ENCODE peak calls at places on chromosomes 1 and 21, in four cellular contexts. One of them, this sample, is unnamed.

GRCh38 chr1:59565611-59566410 is 248.9 kb upstream of the HOOK1 start:
- DNase-seq in body of pancreas: no peak
- DNase-seq in tibial nerve: no peak
- DNase-seq in A549: no peak
- DNase-seq in this sample: no peak

GRCh38 chr21:42833439-42833815 is 45.9 kb downstream of the WDR4 start:
- DNase-seq in A549: peak; percentile 61
- DNase-seq in tibial nerve: no peak
- DNase-seq in body of pancreas: no peak
- DNase-seq in this sample: no peak

GRCh38 chr1:183652107-183652506 is 1.0 kb downstream of the APOBEC4 start:
- DNase-seq in A549: no peak
- DNase-seq in tibial nerve: no peak
- DNase-seq in body of pancreas: no peak
- DNase-seq in this sample: no peak

GRCh38 chr1:230332429-230333088 is 93.6 kb downstream of the PGBD5 start:
- DNase-seq in A549: no peak
- DNase-seq in tibial nerve: no peak
- DNase-seq in body of pancreas: no peak
- DNase-seq in this sample: no peak

GRCh38 chr1:225691377-225691776 is 38.5 kb upstream of the ENAH start:
- DNase-seq in A549: peak; percentile 59
- DNase-seq in body of pancreas: peak; percentile 51
- DNase-seq in tibial nerve: no peak
- DNase-seq in this sample: no peak

GRCh38 chr1:244431166-244431565 is 20.5 kb downstream of the ADSS2 start:
- DNase-seq in A549: no peak
- DNase-seq in tibial nerve: no peak
- DNase-seq in body of pancreas: no peak
- DNase-seq in this sample: no peak

GRCh38 chr1:22739648-22740385 is 29.2 kb downstream of the EPHB2 start:
- DNase-seq in A549: peak; percentile 77
- DNase-seq in body of pancreas: no peak
- DNase-seq in tibial nerve: peak; percentile 31
- DNase-seq in this sample: peak; percentile 40

GRCh38 chr1:74689800-74690696 is 16.5 kb upstream of the ERICH3 start:
- DNase-seq in tibial nerve: no peak
- DNase-seq in A549: peak; percentile 42
- DNase-seq in body of pancreas: peak; percentile 54
- DNase-seq in this sample: peak; percentile 35

GRCh38 chr1:32014199-32014936 is 700 bp downstream of the KHDRBS1 start:
- DNase-seq in body of pancreas: peak; percentile 44
- DNase-seq in tibial nerve: peak; percentile 19
- DNase-seq in A549: peak; percentile 30
- DNase-seq in this sample: peak; percentile 51

DNA sequence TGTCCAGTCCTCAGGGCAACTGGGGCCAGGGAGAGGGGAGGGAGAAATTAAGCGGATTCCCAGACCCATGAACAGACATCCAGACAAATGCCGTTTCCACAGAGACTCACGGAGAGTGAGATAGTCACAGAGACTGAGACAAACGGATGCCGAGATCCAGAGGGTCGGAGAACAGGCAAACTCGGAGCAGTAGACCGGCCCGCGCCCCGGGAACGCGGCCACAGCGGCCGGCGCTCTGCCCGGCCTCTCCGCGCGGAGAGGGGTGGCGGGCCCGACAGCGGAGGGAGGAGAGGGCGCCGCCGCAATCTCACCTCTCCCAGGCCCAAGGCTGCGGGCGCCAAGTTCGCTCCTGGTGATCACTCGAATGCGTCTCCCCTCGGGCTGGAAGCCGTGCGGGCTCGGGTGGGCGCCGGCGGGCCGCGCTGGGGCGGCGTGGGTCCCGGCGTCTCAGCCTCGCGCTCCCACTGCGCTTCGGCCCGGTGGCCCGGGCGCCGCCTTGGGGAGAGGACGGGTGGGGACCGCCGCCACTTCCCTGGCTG is 796 bp upstream of the FOXD2 start:
- DNase-seq in tibial nerve: no peak
- DNase-seq in body of pancreas: peak; percentile 30
- DNase-seq in A549: peak; percentile 21
- DNase-seq in this sample: no peak
- TF ChIP-seq CTCF in tibial nerve: no peak
- TF ChIP-seq CTCF in body of pancreas: no peak
- TF ChIP-seq CTCF in A549: no peak
- TF ChIP-seq CTCF in this sample: no peak

GRCh38 chr1:84479998-84480397 is 932 bp downstream of the RPF1 start:
- DNase-seq in tibial nerve: no peak
- DNase-seq in A549: no peak
- DNase-seq in body of pancreas: no peak
- DNase-seq in this sample: no peak

GRCh38 chr1:84480658-84481057 is 1.6 kb downstream of the RPF1 start:
- DNase-seq in tibial nerve: no peak
- DNase-seq in body of pancreas: no peak
- DNase-seq in A549: no peak
- DNase-seq in this sample: no peak

GRCh38 chr1:84481317-84481716 is 2.3 kb downstream of the RPF1 start:
- DNase-seq in A549: no peak
- DNase-seq in tibial nerve: no peak
- DNase-seq in body of pancreas: no peak
- DNase-seq in this sample: no peak

GRCh38 chr1:84476225-84476624 is 2.8 kb upstream of the RPF1 start:
- DNase-seq in body of pancreas: no peak
- DNase-seq in A549: no peak
- DNase-seq in tibial nerve: no peak
- DNase-seq in this sample: no peak

GRCh38 chr1:84478876-84479868 is at the start of gene RPF1:
- DNase-seq in body of pancreas: peak; percentile 65
- DNase-seq in tibial nerve: peak; percentile 20
- DNase-seq in A549: peak; percentile 80
- DNase-seq in this sample: peak; percentile 71
- TF ChIP-seq POLR2A in body of pancreas: no peak
- TF ChIP-seq POLR2A in tibial nerve: peak; percentile 61
- TF ChIP-seq POLR2A in A549: peak; percentile 60
- TF ChIP-seq POLR2A in this sample: no peak

DNA sequence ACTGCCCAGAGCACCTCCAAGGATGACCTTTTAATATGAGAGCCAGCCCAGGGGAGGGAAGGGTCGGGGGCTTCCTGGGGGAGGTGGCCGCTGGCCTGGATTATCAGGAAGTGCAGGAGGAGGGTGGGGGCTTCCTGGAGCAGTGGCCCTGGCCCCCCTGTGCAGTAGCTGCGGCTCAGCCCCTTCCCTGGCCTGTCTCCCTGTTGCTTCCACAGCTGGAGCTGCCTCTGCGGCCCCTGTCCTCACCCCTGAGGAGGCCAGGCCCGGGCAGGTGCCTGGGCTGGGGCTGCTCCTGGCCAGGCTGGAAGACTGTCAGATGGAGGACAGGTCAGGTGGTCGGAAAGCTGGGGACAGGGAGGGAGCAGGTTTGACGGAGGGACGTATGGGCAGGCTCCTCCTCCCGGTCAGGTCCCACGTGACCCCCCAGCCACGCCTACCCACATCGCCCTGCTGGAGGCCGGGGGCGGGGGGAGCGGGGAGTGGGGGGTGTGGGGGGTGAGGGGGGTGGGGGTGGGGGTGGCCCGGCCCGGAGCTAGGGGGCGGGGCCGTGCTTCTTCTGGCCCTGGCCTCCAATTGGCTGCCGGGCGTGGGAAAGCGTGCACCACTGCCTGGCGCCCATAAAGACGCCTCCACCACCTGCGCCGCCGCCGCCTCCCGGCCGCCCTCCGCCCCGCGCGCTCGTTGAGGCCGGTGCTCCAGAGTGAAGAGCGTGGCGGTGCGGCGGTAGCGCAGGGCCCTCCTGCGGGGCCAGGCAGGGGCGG is 10.2 kb upstream of the TNFRSF14 start:
- DNase-seq in A549: peak; percentile 89
- DNase-seq in tibial nerve: peak; percentile 78
- DNase-seq in body of pancreas: peak; percentile 91
- DNase-seq in this sample: peak; percentile 91
- H3K4me1 ChIP-seq in A549: peaks cover 37% of the 10 kb centered on the region
- H3K4me1 ChIP-seq in tibial nerve: no peaks in the 10 kb centered on the region
- H3K4me1 ChIP-seq in body of pancreas: peaks cover 49% of the 10 kb centered on the region
- H3K4me1 ChIP-seq in this sample: peaks cover 27% of the 10 kb centered on the region

GRCh38 chr1:219150913-219151312 is 22.8 kb upstream of the LYPLAL1 start:
- DNase-seq in tibial nerve: no peak
- DNase-seq in body of pancreas: no peak
- DNase-seq in A549: no peak
- DNase-seq in this sample: no peak

GRCh38 chr1:219153741-219154140 is 19.9 kb upstream of the LYPLAL1 start:
- DNase-seq in body of pancreas: no peak
- DNase-seq in tibial nerve: no peak
- DNase-seq in A549: no peak
- DNase-seq in this sample: no peak

GRCh38 chr1:219149185-219149584 is 24.5 kb upstream of the LYPLAL1 start:
- DNase-seq in A549: no peak
- DNase-seq in body of pancreas: no peak
- DNase-seq in tibial nerve: no peak
- DNase-seq in this sample: no peak

GRCh38 chr1:219152759-219153158 is 20.9 kb upstream of the LYPLAL1 start:
- DNase-seq in A549: no peak
- DNase-seq in tibial nerve: no peak
- DNase-seq in body of pancreas: no peak
- DNase-seq in this sample: no peak

GRCh38 chr1:219151467-219151866 is 22.2 kb upstream of the LYPLAL1 start:
- DNase-seq in tibial nerve: no peak
- DNase-seq in A549: no peak
- DNase-seq in body of pancreas: no peak
- DNase-seq in this sample: no peak
- TF ChIP-seq CTCF in tibial nerve: no peak
- TF ChIP-seq CTCF in A549: no peak
- TF ChIP-seq CTCF in body of pancreas: no peak
- TF ChIP-seq CTCF in this sample: no peak

GRCh38 chr1:150550222-150551048 is 1.2 kb downstream of the ADAMTSL4 start:
- DNase-seq in body of pancreas: no peak
- DNase-seq in tibial nerve: no peak
- DNase-seq in A549: no peak
- DNase-seq in this sample: no peak
- TF ChIP-seq POLR2A in body of pancreas: no peak
- TF ChIP-seq POLR2A in tibial nerve: no peak
- TF ChIP-seq POLR2A in A549: no peak
- TF ChIP-seq POLR2A in this sample: no peak

DNA sequence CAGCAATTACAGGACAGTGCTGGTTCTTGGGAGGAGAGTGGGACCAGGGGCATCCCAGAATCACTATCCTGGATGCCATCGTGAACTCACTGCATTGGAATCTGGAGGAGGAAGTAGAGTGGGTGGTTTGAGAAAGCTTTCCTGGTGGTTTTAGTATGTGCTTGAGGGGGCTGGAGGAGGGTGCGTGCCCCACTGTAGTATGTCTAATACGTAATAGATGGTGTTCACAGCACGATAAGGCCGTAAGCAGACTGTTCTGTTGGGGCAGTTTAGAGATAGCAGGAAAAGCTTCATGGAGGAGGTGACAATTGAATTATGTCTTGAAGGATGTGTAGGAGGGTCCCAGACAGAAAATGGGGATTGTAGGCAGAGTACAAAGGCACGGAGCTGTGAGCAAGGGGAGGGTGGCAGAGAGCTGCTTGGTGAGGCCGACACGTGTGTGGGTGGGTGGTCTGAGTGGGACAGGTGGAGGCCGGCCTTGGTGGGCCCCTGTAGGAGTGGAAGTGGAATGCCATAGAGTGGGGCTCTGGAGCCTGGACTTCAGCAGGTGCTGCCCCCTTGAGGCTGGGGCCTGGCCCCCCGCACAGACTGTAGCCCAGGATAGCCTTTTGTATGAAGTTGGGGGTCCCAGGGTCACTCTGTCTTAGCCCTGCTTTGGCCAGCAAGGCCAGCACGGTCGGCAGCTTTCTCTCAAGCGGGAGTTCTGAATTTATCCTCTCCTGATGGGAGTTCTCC is 37.0 kb downstream of the IL6R start:
- DNase-seq in tibial nerve: no peak
- DNase-seq in body of pancreas: no peak
- DNase-seq in A549: no peak
- DNase-seq in this sample: no peak
- H3K4me1 ChIP-seq in tibial nerve: no peaks in the 10 kb centered on the region
- H3K4me1 ChIP-seq in body of pancreas: peaks cover 8% of the 10 kb centered on the region
- H3K4me1 ChIP-seq in A549: peaks cover 33% of the 10 kb centered on the region
- H3K4me1 ChIP-seq in this sample: no peaks in the 10 kb centered on the region

GRCh38 chr21:23585419-23585818 is 2021.9 kb downstream of the MRPL39 start:
- DNase-seq in A549: no peak
- DNase-seq in body of pancreas: no peak
- DNase-seq in tibial nerve: no peak
- DNase-seq in this sample: no peak
- TF ChIP-seq CTCF in A549: no peak
- TF ChIP-seq CTCF in body of pancreas: no peak
- TF ChIP-seq CTCF in tibial nerve: no peak
- TF ChIP-seq CTCF in this sample: no peak

GRCh38 chr1:150363426-150364230 is at the start of gene RPRD2:
- DNase-seq in A549: peak; percentile 100
- DNase-seq in tibial nerve: peak; percentile 98
- DNase-seq in body of pancreas: peak; percentile 99
- DNase-seq in this sample: peak; percentile 100
- TF ChIP-seq POLR2A in A549: peak; percentile 90
- TF ChIP-seq POLR2A in tibial nerve: peak; percentile 84
- TF ChIP-seq POLR2A in body of pancreas: peak; percentile 59
- TF ChIP-seq POLR2A in this sample: peak; percentile 81

GRCh38 chr1:8360493-8361197 is 42.7 kb downstream of the SLC45A1 start:
- DNase-seq in A549: no peak
- DNase-seq in body of pancreas: no peak
- DNase-seq in tibial nerve: no peak
- DNase-seq in this sample: peak; percentile 1
- H3K4me1 ChIP-seq in A549: peaks cover 4% of the 10 kb centered on the region
- H3K4me1 ChIP-seq in body of pancreas: peaks cover 11% of the 10 kb centered on the region
- H3K4me1 ChIP-seq in tibial nerve: no peaks in the 10 kb centered on the region
- H3K4me1 ChIP-seq in this sample: peaks cover 25% of the 10 kb centered on the region

GRCh38 chr1:18734001-18734400 is 103.4 kb downstream of the PAX7 start:
- DNase-seq in A549: no peak
- DNase-seq in tibial nerve: no peak
- DNase-seq in body of pancreas: no peak
- DNase-seq in this sample: no peak
- TF ChIP-seq CTCF in A549: no peak
- TF ChIP-seq CTCF in tibial nerve: no peak
- TF ChIP-seq CTCF in body of pancreas: no peak
- TF ChIP-seq CTCF in this sample: no peak